ENCODE peak calls at places on chromosomes 5 and 9, in six cellular contexts. One of them, this sample, is unnamed.

GRCh38 chr5:181231444-181231843 is 8.4 kb downstream of the TRIM41 start:
- DNase-seq in breast epithelium: no peak
- DNase-seq in prostate gland: no peak
- DNase-seq in spleen: no peak
- DNase-seq in H1: no peak
- DNase-seq in HCT116: no peak
- DNase-seq in this sample: no peak

GRCh38 chr9:4994166-4994890 is 9.3 kb downstream of the JAK2 start:
- DNase-seq in breast epithelium: no peak
- DNase-seq in H1: no peak
- DNase-seq in prostate gland: no peak
- DNase-seq in spleen: no peak
- DNase-seq in HCT116: no peak
- DNase-seq in this sample: no peak

GRCh38 chr5:5726401-5726800 is 303.9 kb downstream of the ICE1 start:
- DNase-seq in breast epithelium: no peak
- DNase-seq in spleen: no peak
- DNase-seq in H1: no peak
- DNase-seq in prostate gland: no peak
- DNase-seq in HCT116: no peak
- DNase-seq in this sample: no peak

GRCh38 chr9:72635197-72635596 is 113.8 kb downstream of the TMC1 start:
- DNase-seq in HCT116: no peak
- DNase-seq in spleen: no peak
- DNase-seq in prostate gland: no peak
- DNase-seq in breast epithelium: no peak
- DNase-seq in H1: no peak
- DNase-seq in this sample: no peak

GRCh38 chr9:75186767-75187380 is 98.6 kb downstream of the OSTF1 start:
- DNase-seq in H1: no peak
- DNase-seq in breast epithelium: no peak
- DNase-seq in spleen: no peak
- DNase-seq in prostate gland: no peak
- DNase-seq in HCT116: no peak
- DNase-seq in this sample: no peak

GRCh38 chr5:113047733-113048652 is 71.4 kb downstream of the DCP2 start:
- DNase-seq in breast epithelium: no peak
- DNase-seq in HCT116: no peak
- DNase-seq in H1: no peak
- DNase-seq in prostate gland: no peak
- DNase-seq in spleen: no peak
- DNase-seq in this sample: no peak

GRCh38 chr5:92944903-92945629 is 636.0 kb downstream of the NR2F1-AS1 start:
- DNase-seq in breast epithelium: no peak
- DNase-seq in H1: no peak
- DNase-seq in HCT116: no peak
- DNase-seq in spleen: no peak
- DNase-seq in prostate gland: no peak
- DNase-seq in this sample: no peak

GRCh38 chr5:94920570-94920969 is 302.1 kb downstream of the SLF1 start:
- DNase-seq in prostate gland: no peak
- DNase-seq in H1: no peak
- DNase-seq in HCT116: no peak
- DNase-seq in spleen: no peak
- DNase-seq in breast epithelium: no peak
- DNase-seq in this sample: no peak

GRCh38 chr5:56314536-56314935 is 81.4 kb upstream of the ANKRD55 start:
- DNase-seq in breast epithelium: no peak
- DNase-seq in H1: no peak
- DNase-seq in spleen: no peak
- DNase-seq in prostate gland: no peak
- DNase-seq in HCT116: no peak
- DNase-seq in this sample: no peak

GRCh38 chr9:32378993-32379729 is 5.3 kb upstream of the ACO1 start:
- DNase-seq in prostate gland: peak; percentile 37
- DNase-seq in spleen: no peak
- DNase-seq in H1: no peak
- DNase-seq in breast epithelium: no peak
- DNase-seq in HCT116: peak; percentile 67
- DNase-seq in this sample: no peak

DNA sequence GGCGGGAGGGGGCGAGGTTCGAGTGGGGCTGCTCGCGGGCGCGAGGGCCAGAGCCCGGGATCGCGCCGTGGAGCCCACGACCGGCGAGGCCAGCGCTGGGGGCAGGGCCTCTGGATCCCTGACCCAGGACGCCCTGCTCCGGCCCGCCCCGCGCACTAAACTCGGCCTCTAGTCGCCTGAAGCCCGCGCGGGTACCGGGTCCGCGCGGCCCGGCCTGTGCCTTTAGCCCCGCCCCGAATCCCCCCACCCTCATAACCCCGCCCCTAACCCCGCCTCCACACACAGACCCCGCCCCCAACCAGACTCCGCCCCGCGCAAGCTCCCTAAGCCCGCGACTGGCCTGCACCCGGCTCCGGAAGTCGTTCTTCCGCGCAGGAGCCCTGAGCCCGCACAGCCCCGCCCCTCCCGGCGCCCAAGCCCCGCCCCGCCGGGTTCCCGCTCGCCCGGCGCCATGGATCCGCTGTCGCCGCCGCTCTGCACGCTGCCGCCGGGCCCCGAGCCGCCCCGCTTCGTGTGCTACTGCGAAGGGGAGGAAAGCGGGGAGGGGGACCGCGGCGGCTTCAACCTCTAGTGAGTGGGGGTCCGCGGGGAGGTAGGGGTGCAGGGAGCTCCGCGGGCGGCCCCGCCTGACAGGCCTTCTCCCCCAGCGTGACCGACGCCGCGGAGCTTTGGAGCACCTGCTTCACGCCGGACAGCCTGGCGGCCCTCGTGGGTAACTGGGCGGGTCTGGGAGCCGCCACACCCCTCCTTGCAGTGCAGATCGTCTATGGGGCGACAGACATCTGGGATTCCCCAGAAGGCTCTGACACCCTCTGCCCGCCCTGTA is at the start of gene PAXX:
- DNase-seq in spleen: peak; percentile 99
- DNase-seq in prostate gland: peak; percentile 90
- DNase-seq in HCT116: peak; percentile 81
- DNase-seq in H1: peak; percentile 96
- DNase-seq in breast epithelium: peak; percentile 92
- DNase-seq in this sample: peak; percentile 99
- TF ChIP-seq POLR2A in spleen: no peak
- TF ChIP-seq POLR2A in prostate gland: peak; percentile 29
- TF ChIP-seq POLR2A in HCT116: peak; percentile 19
- TF ChIP-seq POLR2A in H1: no peak
- TF ChIP-seq POLR2A in breast epithelium: no peak
- TF ChIP-seq POLR2A in this sample: peak; percentile 19

GRCh38 chr5:78504726-78505431 is 143.7 kb downstream of the LHFPL2 start:
- DNase-seq in HCT116: peak; percentile 38
- DNase-seq in prostate gland: peak; percentile 56
- DNase-seq in breast epithelium: peak; percentile 76
- DNase-seq in spleen: no peak
- DNase-seq in H1: no peak
- DNase-seq in this sample: no peak
- TF ChIP-seq POLR2AphosphoS5 in HCT116: no peak
- TF ChIP-seq POLR2AphosphoS5 in prostate gland: peak; percentile 44
- TF ChIP-seq POLR2AphosphoS5 in breast epithelium: peak; percentile 62
- TF ChIP-seq POLR2AphosphoS5 in spleen: peak; percentile 16
- TF ChIP-seq POLR2AphosphoS5 in H1: no peak
- TF ChIP-seq POLR2AphosphoS5 in this sample: no peak

DNA sequence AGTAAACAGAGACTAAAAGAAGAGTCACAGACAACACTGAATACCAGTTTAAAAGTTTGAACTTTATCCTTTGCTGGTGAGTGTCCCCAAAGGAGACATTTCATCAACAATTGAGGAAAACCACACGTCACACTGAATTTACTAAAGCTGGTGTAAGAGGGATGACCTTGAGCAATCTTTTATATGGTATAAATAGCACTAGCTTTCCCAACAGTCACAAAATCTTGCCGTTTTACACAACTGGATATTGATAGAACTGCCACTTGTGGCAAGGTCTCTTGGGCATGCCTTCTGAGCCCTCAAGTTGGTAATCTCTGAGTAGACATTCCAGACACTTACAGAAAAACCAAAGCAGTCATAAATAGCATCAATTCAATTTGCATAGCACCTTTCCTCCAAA is 311.5 kb upstream of the TARS1 start:
- DNase-seq in HCT116: no peak
- DNase-seq in spleen: no peak
- DNase-seq in H1: no peak
- DNase-seq in prostate gland: no peak
- DNase-seq in breast epithelium: no peak
- DNase-seq in this sample: no peak
- TF ChIP-seq POLR2A in HCT116: no peak
- TF ChIP-seq POLR2A in spleen: no peak
- TF ChIP-seq POLR2A in H1: no peak
- TF ChIP-seq POLR2A in prostate gland: no peak
- TF ChIP-seq POLR2A in breast epithelium: no peak
- TF ChIP-seq POLR2A in this sample: no peak

GRCh38 chr5:159456722-159457462 is 126.6 kb upstream of the IL12B start:
- DNase-seq in HCT116: peak; percentile 13
- DNase-seq in spleen: no peak
- DNase-seq in H1: no peak
- DNase-seq in prostate gland: no peak
- DNase-seq in breast epithelium: no peak
- DNase-seq in this sample: peak; percentile 38
- TF ChIP-seq POLR2AphosphoS5 in HCT116: no peak
- TF ChIP-seq POLR2AphosphoS5 in spleen: no peak
- TF ChIP-seq POLR2AphosphoS5 in H1: no peak
- TF ChIP-seq POLR2AphosphoS5 in prostate gland: no peak
- TF ChIP-seq POLR2AphosphoS5 in breast epithelium: no peak
- TF ChIP-seq POLR2AphosphoS5 in this sample: no peak

GRCh38 chr9:113150670-113151591 is at the start of gene SLC31A2:
- DNase-seq in HCT116: peak; percentile 68
- DNase-seq in breast epithelium: peak; percentile 86
- DNase-seq in H1: peak; percentile 91
- DNase-seq in prostate gland: peak; percentile 82
- DNase-seq in spleen: peak; percentile 99
- DNase-seq in this sample: peak; percentile 89
- TF ChIP-seq POLR2A in HCT116: no peak
- TF ChIP-seq POLR2A in breast epithelium: no peak
- TF ChIP-seq POLR2A in H1: no peak
- TF ChIP-seq POLR2A in prostate gland: peak; percentile 76
- TF ChIP-seq POLR2A in spleen: peak; percentile 82
- TF ChIP-seq POLR2A in this sample: no peak

DNA sequence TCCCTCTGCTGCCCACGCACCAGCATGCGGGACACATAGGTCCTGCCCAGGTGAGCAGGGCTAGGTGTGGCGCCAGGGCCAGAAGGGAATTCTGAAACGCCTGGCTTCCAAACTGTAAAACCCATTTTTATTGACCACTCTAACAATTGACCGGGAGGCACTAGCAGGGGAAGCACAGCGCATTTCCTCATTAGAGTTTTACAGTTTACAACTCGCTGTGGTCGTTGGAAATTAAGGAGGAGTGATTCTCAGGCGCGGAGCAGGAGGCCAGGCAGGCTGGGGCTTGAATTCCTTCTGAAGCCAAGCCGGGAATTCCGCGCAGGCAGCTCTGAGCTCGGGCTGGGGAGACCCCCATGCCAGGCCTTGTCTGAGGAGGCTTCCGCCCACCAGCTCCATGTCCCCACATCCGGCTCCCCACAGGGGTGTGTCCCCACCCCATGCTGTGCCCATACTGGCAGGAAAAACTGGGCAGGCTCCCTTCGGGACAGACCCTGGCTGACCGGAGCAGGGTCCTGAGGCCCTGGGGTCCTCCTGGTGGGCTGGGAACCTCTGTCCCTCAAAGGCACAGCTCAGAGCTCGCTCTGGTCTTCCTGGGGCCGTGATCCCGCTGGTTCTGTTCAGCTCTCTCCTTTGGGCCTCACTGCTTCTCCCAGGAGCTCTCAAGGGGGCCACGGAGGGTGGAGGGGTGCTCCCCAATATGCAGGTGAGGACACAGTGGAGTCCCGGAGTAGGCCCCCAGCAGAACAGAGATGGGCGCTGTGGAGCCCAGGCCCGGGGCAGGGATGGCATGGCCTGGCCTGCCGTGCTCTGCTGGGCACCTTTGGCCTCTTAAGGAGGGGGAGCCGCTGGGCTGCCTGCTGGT is 1.2 kb upstream of the NRARP start:
- DNase-seq in HCT116: no peak
- DNase-seq in H1: peak; percentile 66
- DNase-seq in prostate gland: peak; percentile 69
- DNase-seq in spleen: no peak
- DNase-seq in breast epithelium: no peak
- DNase-seq in this sample: no peak
- TF ChIP-seq POLR2AphosphoS5 in HCT116: no peak
- TF ChIP-seq POLR2AphosphoS5 in H1: no peak
- TF ChIP-seq POLR2AphosphoS5 in prostate gland: peak; percentile 71
- TF ChIP-seq POLR2AphosphoS5 in spleen: no peak
- TF ChIP-seq POLR2AphosphoS5 in breast epithelium: no peak
- TF ChIP-seq POLR2AphosphoS5 in this sample: no peak

DNA sequence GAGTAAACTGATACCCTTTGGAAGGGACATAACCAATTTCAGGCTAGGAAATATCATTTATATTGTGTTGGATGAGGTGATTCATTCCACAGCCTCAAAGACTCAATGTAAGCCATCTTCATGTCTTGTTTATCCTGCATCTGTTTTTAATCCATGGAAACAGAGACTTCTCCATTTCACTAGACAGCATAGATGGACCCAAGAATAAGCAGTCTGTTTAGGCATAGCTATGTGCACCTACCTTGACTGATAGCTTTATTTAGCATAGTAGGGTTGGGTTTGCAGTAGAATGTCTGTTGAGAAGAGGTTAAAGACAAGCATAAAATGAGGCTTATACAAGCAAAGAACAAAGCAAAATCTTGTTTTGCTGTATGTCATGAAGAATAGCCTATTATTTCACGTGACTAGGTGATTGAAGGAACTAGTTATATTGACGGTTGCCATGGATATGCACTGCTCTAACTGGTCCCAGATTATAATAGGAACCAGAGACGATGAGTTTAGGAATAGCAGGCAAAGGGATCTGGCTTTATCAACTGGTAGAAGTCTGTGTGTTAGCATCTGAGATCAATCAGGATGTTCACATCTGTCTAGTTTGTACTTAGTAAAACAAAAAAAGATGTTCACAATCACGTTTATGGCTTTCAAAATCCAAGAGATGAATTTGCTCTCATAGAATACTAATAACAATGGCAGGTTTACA is 154.8 kb upstream of the KLF9 start:
- DNase-seq in HCT116: no peak
- DNase-seq in H1: no peak
- DNase-seq in spleen: no peak
- DNase-seq in breast epithelium: no peak
- DNase-seq in prostate gland: no peak
- DNase-seq in this sample: no peak
- TF ChIP-seq POLR2A in HCT116: no peak
- TF ChIP-seq POLR2A in H1: no peak
- TF ChIP-seq POLR2A in spleen: no peak
- TF ChIP-seq POLR2A in breast epithelium: no peak
- TF ChIP-seq POLR2A in prostate gland: no peak
- TF ChIP-seq POLR2A in this sample: no peak